ENCODE peak calls at places on chromosomes 6 and 20, in nine cellular contexts. One of them, this sample, is unnamed.

GRCh38 chr6:166318649-166319600 is 10.7 kb upstream of the PRR18 start:
- DNase-seq in mucosa of descending colon: no peak
- DNase-seq in bronchial epithelial cell: no peak
- DNase-seq in cardiac muscle cell: no peak
- DNase-seq in LNCaP clone FGC: peak
- DNase-seq in heart right ventricle: peak
- DNase-seq in small intestine: no peak
- DNase-seq in SK-N-SH: peak
- DNase-seq in cardiac fibroblast: no peak
- DNase-seq in this sample: no peak

GRCh38 chr20:2840967-2841531 is 504 bp downstream of the VPS16 start:
- DNase-seq in heart right ventricle: peak
- DNase-seq in cardiac fibroblast: peak
- DNase-seq in mucosa of descending colon: peak
- DNase-seq in small intestine: peak
- DNase-seq in cardiac muscle cell: peak
- DNase-seq in LNCaP clone FGC: no peak
- DNase-seq in bronchial epithelial cell: peak
- DNase-seq in SK-N-SH: peak
- DNase-seq in this sample: peak

GRCh38 chr20:48492188-48493070 is 335.4 kb downstream of the PREX1 start:
- DNase-seq in mucosa of descending colon: no peak
- DNase-seq in heart right ventricle: no peak
- DNase-seq in SK-N-SH: no peak
- DNase-seq in cardiac fibroblast: no peak
- DNase-seq in bronchial epithelial cell: no peak
- DNase-seq in LNCaP clone FGC: no peak
- DNase-seq in cardiac muscle cell: no peak
- DNase-seq in small intestine: no peak
- DNase-seq in this sample: no peak

GRCh38 chr20:46803446-46804020 is 91.1 kb upstream of the EYA2 start:
- DNase-seq in SK-N-SH: no peak
- DNase-seq in small intestine: no peak
- DNase-seq in bronchial epithelial cell: no peak
- DNase-seq in mucosa of descending colon: no peak
- DNase-seq in LNCaP clone FGC: no peak
- DNase-seq in cardiac fibroblast: no peak
- DNase-seq in heart right ventricle: no peak
- DNase-seq in cardiac muscle cell: no peak
- DNase-seq in this sample: no peak

GRCh38 chr20:33702861-33703260 is 16.7 kb upstream of the E2F1 start:
- DNase-seq in LNCaP clone FGC: no peak
- DNase-seq in small intestine: no peak
- DNase-seq in bronchial epithelial cell: no peak
- DNase-seq in SK-N-SH: peak
- DNase-seq in heart right ventricle: peak
- DNase-seq in mucosa of descending colon: no peak
- DNase-seq in cardiac muscle cell: no peak
- DNase-seq in cardiac fibroblast: no peak
- DNase-seq in this sample: no peak

GRCh38 chr20:41245086-41245707 is 72.3 kb downstream of the ZHX3 start:
- DNase-seq in small intestine: no peak
- DNase-seq in cardiac fibroblast: peak
- DNase-seq in cardiac muscle cell: peak
- DNase-seq in SK-N-SH: no peak
- DNase-seq in heart right ventricle: peak
- DNase-seq in mucosa of descending colon: no peak
- DNase-seq in bronchial epithelial cell: no peak
- DNase-seq in LNCaP clone FGC: no peak
- DNase-seq in this sample: peak

GRCh38 chr6:73713426-73714147 is 17.6 kb downstream of the CD109 start:
- DNase-seq in cardiac muscle cell: no peak
- DNase-seq in mucosa of descending colon: no peak
- DNase-seq in LNCaP clone FGC: no peak
- DNase-seq in SK-N-SH: no peak
- DNase-seq in cardiac fibroblast: no peak
- DNase-seq in small intestine: no peak
- DNase-seq in bronchial epithelial cell: no peak
- DNase-seq in heart right ventricle: peak
- DNase-seq in this sample: no peak

GRCh38 chr6:55882731-55883595 is 7.6 kb upstream of the BMP5 start:
- DNase-seq in mucosa of descending colon: no peak
- DNase-seq in LNCaP clone FGC: peak
- DNase-seq in cardiac muscle cell: no peak
- DNase-seq in cardiac fibroblast: peak
- DNase-seq in bronchial epithelial cell: peak
- DNase-seq in heart right ventricle: no peak
- DNase-seq in SK-N-SH: no peak
- DNase-seq in small intestine: no peak
- DNase-seq in this sample: no peak

GRCh38 chr6:66964216-66964615 is 1257.2 kb upstream of the EYS start:
- DNase-seq in cardiac fibroblast: no peak
- DNase-seq in heart right ventricle: no peak
- DNase-seq in cardiac muscle cell: no peak
- DNase-seq in small intestine: no peak
- DNase-seq in SK-N-SH: no peak
- DNase-seq in bronchial epithelial cell: no peak
- DNase-seq in mucosa of descending colon: no peak
- DNase-seq in LNCaP clone FGC: no peak
- DNase-seq in this sample: no peak

GRCh38 chr6:92779758-92780157 is 639.6 kb downstream of the EPHA7 start:
- DNase-seq in cardiac muscle cell: peak
- DNase-seq in cardiac fibroblast: peak
- DNase-seq in small intestine: peak
- DNase-seq in mucosa of descending colon: peak
- DNase-seq in heart right ventricle: peak
- DNase-seq in bronchial epithelial cell: peak
- DNase-seq in SK-N-SH: no peak
- DNase-seq in LNCaP clone FGC: peak
- DNase-seq in this sample: no peak

GRCh38 chr6:105137388-105137787 is 42.4 kb downstream of the POPDC3 start:
- DNase-seq in small intestine: no peak
- DNase-seq in LNCaP clone FGC: no peak
- DNase-seq in heart right ventricle: peak
- DNase-seq in SK-N-SH: peak
- DNase-seq in cardiac muscle cell: peak
- DNase-seq in mucosa of descending colon: peak
- DNase-seq in cardiac fibroblast: peak
- DNase-seq in bronchial epithelial cell: no peak
- DNase-seq in this sample: no peak

GRCh38 chr6:118562248-118562647 is 14.2 kb downstream of the PLN start:
- DNase-seq in cardiac fibroblast: no peak
- DNase-seq in heart right ventricle: no peak
- DNase-seq in cardiac muscle cell: no peak
- DNase-seq in bronchial epithelial cell: no peak
- DNase-seq in small intestine: no peak
- DNase-seq in LNCaP clone FGC: no peak
- DNase-seq in mucosa of descending colon: no peak
- DNase-seq in SK-N-SH: no peak
- DNase-seq in this sample: no peak

GRCh38 chr6:80454661-80455365 is 348.3 kb downstream of the BCKDHB start:
- DNase-seq in mucosa of descending colon: no peak
- DNase-seq in bronchial epithelial cell: peak
- DNase-seq in small intestine: peak
- DNase-seq in heart right ventricle: no peak
- DNase-seq in cardiac muscle cell: no peak
- DNase-seq in SK-N-SH: no peak
- DNase-seq in LNCaP clone FGC: no peak
- DNase-seq in cardiac fibroblast: peak
- DNase-seq in this sample: no peak

DNA sequence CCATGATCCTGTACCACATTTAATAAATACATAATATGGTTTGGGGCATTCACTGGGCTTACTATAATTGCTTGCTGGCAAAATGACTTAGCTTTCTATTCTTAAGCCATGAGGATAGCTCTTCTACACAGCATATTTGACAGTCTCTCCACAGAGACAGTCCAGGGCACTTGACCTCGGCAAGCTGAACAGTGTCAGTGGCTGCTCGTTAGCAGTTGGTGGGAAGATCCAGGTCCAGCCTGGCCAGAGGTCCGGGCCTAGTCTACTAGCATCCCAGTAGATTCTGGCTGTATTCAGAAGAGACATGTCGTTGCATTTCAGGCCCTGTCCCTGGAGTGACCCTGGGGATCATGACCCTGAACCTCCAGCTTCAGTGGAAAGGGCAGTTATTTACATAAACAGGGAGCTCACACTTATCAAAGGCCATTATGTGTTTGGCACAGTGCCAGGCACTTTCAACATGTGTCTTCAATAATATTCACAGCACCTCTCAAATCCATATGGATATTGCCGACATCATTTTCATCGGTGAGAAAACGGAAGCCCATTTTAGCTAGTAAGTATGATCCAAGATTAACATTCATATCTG is 139.0 kb downstream of the IMPG1 start:
- DNase-seq in cardiac muscle cell: peak
- DNase-seq in mucosa of descending colon: no peak
- DNase-seq in cardiac fibroblast: no peak
- DNase-seq in heart right ventricle: no peak
- DNase-seq in bronchial epithelial cell: no peak
- DNase-seq in LNCaP clone FGC: no peak
- DNase-seq in SK-N-SH: no peak
- DNase-seq in small intestine: no peak
- DNase-seq in this sample: no peak
- H3K4me3 ChIP-seq in cardiac muscle cell: no peak
- H3K4me3 ChIP-seq in mucosa of descending colon: no peak
- H3K4me3 ChIP-seq in cardiac fibroblast: no peak
- H3K4me3 ChIP-seq in heart right ventricle: no peak
- H3K4me3 ChIP-seq in bronchial epithelial cell: no peak
- H3K4me3 ChIP-seq in LNCaP clone FGC: no peak
- H3K4me3 ChIP-seq in SK-N-SH: no peak
- H3K4me3 ChIP-seq in small intestine: no peak
- H3K4me3 ChIP-seq in this sample: no peak

GRCh38 chr6:41726876-41727275 is 8.5 kb downstream of the TFEB start:
- DNase-seq in SK-N-SH: no peak
- DNase-seq in small intestine: no peak
- DNase-seq in bronchial epithelial cell: no peak
- DNase-seq in cardiac fibroblast: no peak
- DNase-seq in mucosa of descending colon: no peak
- DNase-seq in heart right ventricle: no peak
- DNase-seq in cardiac muscle cell: no peak
- DNase-seq in LNCaP clone FGC: no peak
- DNase-seq in this sample: no peak

GRCh38 chr6:41724638-41725501 is 10.5 kb downstream of the TFEB start:
- DNase-seq in heart right ventricle: no peak
- DNase-seq in mucosa of descending colon: no peak
- DNase-seq in LNCaP clone FGC: no peak
- DNase-seq in cardiac muscle cell: peak
- DNase-seq in cardiac fibroblast: no peak
- DNase-seq in small intestine: no peak
- DNase-seq in bronchial epithelial cell: no peak
- DNase-seq in SK-N-SH: no peak
- DNase-seq in this sample: no peak

GRCh38 chr6:41721396-41721795 is 14.0 kb downstream of the TFEB start:
- DNase-seq in cardiac muscle cell: no peak
- DNase-seq in SK-N-SH: no peak
- DNase-seq in heart right ventricle: no peak
- DNase-seq in cardiac fibroblast: no peak
- DNase-seq in mucosa of descending colon: no peak
- DNase-seq in small intestine: no peak
- DNase-seq in LNCaP clone FGC: no peak
- DNase-seq in bronchial epithelial cell: no peak
- DNase-seq in this sample: no peak

GRCh38 chr6:41723178-41723935 is 12.1 kb downstream of the TFEB start:
- DNase-seq in bronchial epithelial cell: peak
- DNase-seq in cardiac fibroblast: peak
- DNase-seq in small intestine: no peak
- DNase-seq in heart right ventricle: peak
- DNase-seq in mucosa of descending colon: peak
- DNase-seq in SK-N-SH: no peak
- DNase-seq in cardiac muscle cell: no peak
- DNase-seq in LNCaP clone FGC: no peak
- DNase-seq in this sample: peak

DNA sequence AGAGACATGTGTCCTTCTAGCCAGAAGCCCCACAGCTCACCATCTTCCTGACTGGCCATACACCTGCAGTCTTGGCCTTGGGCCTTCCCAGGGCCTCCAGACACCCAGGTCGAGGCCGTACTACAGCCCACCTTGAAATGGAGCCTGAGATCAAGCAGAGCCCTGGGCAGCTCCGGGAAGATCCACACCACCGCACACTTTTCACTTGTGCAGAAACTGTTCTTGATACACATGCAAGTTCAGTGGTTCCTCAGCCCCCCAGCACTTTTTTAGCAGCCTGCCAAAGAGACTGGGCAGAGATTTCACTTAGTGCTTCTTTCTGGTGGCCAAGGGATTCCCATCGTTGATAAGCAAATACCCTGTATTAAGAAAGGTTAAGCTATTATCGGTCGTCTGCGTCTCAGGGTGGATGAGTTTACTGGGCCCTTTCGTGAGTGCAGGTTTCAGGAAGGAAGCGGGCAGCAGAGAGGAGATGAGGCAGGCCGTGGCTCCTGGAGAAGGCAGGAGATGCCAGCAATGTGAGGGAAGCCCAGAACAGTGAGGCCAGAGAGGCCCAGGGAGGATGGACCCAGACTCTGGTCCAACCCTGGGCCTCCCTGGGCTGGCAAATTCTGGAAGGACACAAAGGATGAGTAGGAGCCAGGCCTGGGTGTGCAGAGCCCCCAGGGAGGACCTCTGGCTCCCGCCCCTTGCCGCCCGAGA is 11.3 kb downstream of the TFEB start:
- DNase-seq in mucosa of descending colon: no peak
- DNase-seq in cardiac fibroblast: no peak
- DNase-seq in small intestine: no peak
- DNase-seq in LNCaP clone FGC: no peak
- DNase-seq in SK-N-SH: no peak
- DNase-seq in heart right ventricle: no peak
- DNase-seq in bronchial epithelial cell: no peak
- DNase-seq in cardiac muscle cell: no peak
- DNase-seq in this sample: no peak
- H3K4me3 ChIP-seq in mucosa of descending colon: no peak
- H3K4me3 ChIP-seq in cardiac fibroblast: no peak
- H3K4me3 ChIP-seq in small intestine: no peak
- H3K4me3 ChIP-seq in LNCaP clone FGC: no peak
- H3K4me3 ChIP-seq in SK-N-SH: no peak
- H3K4me3 ChIP-seq in heart right ventricle: no peak
- H3K4me3 ChIP-seq in bronchial epithelial cell: no peak
- H3K4me3 ChIP-seq in cardiac muscle cell: no peak
- H3K4me3 ChIP-seq in this sample: no peak

DNA sequence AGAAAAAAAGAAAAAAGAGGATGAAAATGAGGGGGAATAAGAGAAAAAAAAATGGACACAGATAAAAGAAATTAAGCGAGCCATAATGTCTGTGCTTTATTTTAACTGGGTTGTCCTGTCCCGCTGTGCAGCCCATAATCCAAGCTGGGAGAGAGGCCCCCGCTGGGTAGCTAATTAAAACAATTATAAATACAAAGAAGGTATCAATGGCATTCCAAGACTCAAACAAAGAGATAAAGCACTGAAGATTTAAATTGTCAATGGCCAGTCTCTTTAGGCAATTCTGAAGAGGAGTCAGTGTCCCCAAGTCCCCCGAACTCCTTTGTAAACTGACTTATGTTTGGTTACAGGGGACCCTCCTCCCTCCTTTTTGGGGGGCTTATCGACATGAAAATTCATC is 143.2 kb downstream of the ZFP64 start:
- DNase-seq in heart right ventricle: no peak
- DNase-seq in cardiac muscle cell: no peak
- DNase-seq in mucosa of descending colon: no peak
- DNase-seq in SK-N-SH: no peak
- DNase-seq in LNCaP clone FGC: no peak
- DNase-seq in cardiac fibroblast: no peak
- DNase-seq in bronchial epithelial cell: no peak
- DNase-seq in small intestine: no peak
- DNase-seq in this sample: peak
- H3K4me3 ChIP-seq in heart right ventricle: no peak
- H3K4me3 ChIP-seq in cardiac muscle cell: no peak
- H3K4me3 ChIP-seq in mucosa of descending colon: no peak
- H3K4me3 ChIP-seq in SK-N-SH: no peak
- H3K4me3 ChIP-seq in LNCaP clone FGC: no peak
- H3K4me3 ChIP-seq in cardiac fibroblast: no peak
- H3K4me3 ChIP-seq in bronchial epithelial cell: no peak
- H3K4me3 ChIP-seq in small intestine: no peak
- H3K4me3 ChIP-seq in this sample: no peak

GRCh38 chr6:149450679-149451360 is 34.0 kb downstream of the ZC3H12D start:
- DNase-seq in bronchial epithelial cell: no peak
- DNase-seq in SK-N-SH: peak
- DNase-seq in small intestine: peak
- DNase-seq in cardiac fibroblast: no peak
- DNase-seq in LNCaP clone FGC: no peak
- DNase-seq in cardiac muscle cell: no peak
- DNase-seq in mucosa of descending colon: peak
- DNase-seq in heart right ventricle: peak
- DNase-seq in this sample: peak
- H3K4me3 ChIP-seq in bronchial epithelial cell: peak
- H3K4me3 ChIP-seq in SK-N-SH: no peak
- H3K4me3 ChIP-seq in small intestine: peak
- H3K4me3 ChIP-seq in cardiac fibroblast: peak
- H3K4me3 ChIP-seq in LNCaP clone FGC: no peak
- H3K4me3 ChIP-seq in cardiac muscle cell: peak
- H3K4me3 ChIP-seq in mucosa of descending colon: peak
- H3K4me3 ChIP-seq in heart right ventricle: peak
- H3K4me3 ChIP-seq in this sample: peak